ENCODE peak calls at places on chromosomes 16 and 17, in four cellular contexts. S is tibial nerve, G is esophagus squamous epithelium, J is Caco-2. H is an unnamed sample. For H3K27me3, the result is how much of the 10 kb centered on the place peaks cover.

GRCh38 chr17:63946440-63947363 is 14.6 kb upstream of the CD79B start:
- DNase-seq in G (no peak), J (peak), S (peak), H (peak)

GRCh38 chr16:57575468-57576277 is 33.2 kb downstream of the ADGRG5 start:
- DNase-seq in G (no peak), J (no peak), S (no peak), H (no peak)

GRCh38 chr16:64311241-64311640 is 810.6 kb downstream of the CDH11 start:
- DNase-seq in J (no peak), S (no peak), G (no peak), H (no peak)

GRCh38 chr17:38916771-38917170 is 8.6 kb upstream of the LASP1NB start:
- DNase-seq in S (no peak), G (no peak), J (no peak), H (peak)

GRCh38 chr16:1428511-1428910 is 2.4 kb upstream of the PERCC1 start:
- DNase-seq in S (no peak), J (no peak), G (no peak), H (no peak)

GRCh38 chr17:57537524-57538410 is 207.3 kb downstream of the CCDC182 start:
- DNase-seq in J (no peak), G (no peak), S (no peak), H (no peak)

GRCh38 chr17:80523054-80523744 is 21.4 kb upstream of the RPTOR start:
- DNase-seq in G (no peak), S (no peak), J (no peak), H (no peak)

GRCh38 chr16:17828012-17828411 is 357.3 kb upstream of the XYLT1 start:
- DNase-seq in S (no peak), J (no peak), G (no peak), H (no peak)

GRCh38 chr16:27841061-27841801 is 222.3 kb downstream of the GSG1L start:
- DNase-seq in S (no peak), G (no peak), J (no peak), H (no peak)

GRCh38 chr16:27840311-27841060 is 223.0 kb downstream of the GSG1L start:
- DNase-seq in J (no peak), S (no peak), G (no peak), H (no peak)

GRCh38 chr16:27841911-27842310 is 221.6 kb downstream of the GSG1L start:
- DNase-seq in J (no peak), S (no peak), G (no peak), H (no peak)

GRCh38 chr16:27838536-27839175 is 224.9 kb downstream of the GSG1L start:
- DNase-seq in J (no peak), G (no peak), S (no peak), H (no peak)

DNA sequence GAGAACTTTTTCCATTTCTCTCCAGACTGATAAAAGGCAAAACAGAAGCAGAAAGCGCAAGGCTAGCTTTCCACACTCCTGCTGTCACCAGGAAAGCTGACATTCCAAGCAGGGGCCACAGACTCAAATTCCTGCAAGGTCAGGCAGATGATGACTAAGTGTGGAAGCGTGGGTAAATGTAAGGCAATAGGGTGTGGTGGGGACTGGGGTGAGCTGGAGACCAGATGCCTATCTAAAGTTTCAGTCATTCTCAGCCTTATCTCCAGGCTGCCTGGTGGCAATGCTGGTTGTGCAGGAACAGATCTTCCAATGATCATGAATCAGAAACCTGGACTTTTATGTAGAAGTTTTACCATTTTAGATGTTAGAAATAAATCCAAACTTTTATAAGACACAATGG is 224.1 kb downstream of the GSG1L start:
- DNase-seq in S (no peak), J (no peak), G (no peak), H (no peak)
- H3K4me3 ChIP-seq in S (no peak), J (no peak), G (no peak), H (no peak)

GRCh38 chr17:74920306-74920620 is 2.8 kb downstream of the USH1G start:
- DNase-seq in G (no peak), S (no peak), J (no peak), H (no peak)
- H3K27me3 ChIP-seq in G (under half), S (half or more), J (under half), H (under half)

DNA sequence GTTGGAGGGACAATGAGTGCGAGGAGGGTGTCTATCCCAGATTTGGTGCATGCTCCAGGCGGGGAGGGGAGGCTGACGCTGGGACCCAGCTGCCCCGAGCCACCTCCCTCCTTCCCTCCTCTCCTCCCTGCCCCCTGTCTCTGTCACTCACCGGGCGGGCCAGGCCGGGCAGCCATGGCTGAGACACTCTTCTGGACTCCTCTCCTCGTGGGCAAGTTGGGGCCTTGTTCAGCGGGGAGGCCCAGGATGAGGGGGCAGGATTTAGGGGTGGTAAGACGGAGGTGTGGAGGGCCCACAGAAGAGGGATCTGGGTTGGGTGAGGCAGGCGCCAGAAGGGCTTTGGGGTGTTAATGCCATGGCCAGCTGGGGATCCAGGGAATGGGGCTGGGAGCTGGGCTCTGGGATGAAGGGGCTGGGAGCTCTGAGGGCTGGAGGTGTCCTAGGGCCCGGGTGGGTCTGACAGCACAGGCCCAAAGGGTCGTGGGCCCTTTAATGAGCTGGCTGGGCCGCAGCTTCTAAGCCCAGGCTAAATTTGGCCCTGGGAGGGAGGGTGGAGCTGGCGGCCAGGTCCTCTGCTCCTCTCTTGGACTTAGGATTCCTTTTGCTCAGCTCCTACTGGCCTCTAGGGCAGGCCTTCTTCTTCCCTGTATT is at the start of gene SGCA:
- DNase-seq in S (no peak), G (no peak), J (no peak), H (no peak)
- H3K4me3 ChIP-seq in S (peak), G (no peak), J (no peak), H (no peak)

DNA sequence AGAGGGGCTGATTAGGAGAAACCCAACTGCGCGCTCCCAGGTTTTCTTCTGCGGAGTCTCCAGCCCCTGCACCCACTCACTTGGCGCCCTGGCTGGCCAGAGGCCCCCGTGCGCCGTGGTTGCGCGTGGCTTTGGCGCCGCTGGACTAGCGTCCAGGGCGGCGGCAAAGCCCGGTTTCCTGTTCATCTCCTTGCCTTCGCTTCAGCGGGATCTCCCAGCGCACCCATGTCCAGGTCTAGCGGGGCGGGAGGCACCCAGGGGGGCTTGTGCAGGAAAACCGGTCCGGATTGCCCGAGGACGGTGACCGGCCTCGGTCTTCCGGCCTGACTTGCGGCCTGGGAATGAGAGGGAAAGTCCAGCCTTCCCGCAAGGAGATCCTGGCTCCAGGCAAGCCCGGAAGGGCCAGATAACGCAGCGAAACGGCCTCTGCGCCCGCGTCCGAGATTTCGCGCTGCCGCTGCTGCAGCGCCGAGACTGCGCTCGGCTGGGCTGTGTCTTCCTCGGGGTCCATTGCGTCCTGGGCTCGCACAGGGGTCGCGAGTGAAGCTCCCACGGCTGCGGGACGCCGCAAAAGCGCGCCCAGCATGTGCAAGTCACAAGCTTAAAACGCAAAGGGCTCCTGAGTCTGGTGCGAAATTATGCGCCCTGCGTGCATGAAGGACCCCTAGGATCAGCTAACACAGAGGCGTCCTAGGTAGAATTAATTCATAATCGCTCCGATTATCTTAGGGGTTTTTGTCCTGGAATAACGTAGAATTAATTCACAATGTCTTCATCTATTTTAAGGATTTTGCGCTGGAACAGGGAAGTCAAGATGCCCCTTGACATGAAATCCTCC is 5.7 kb downstream of the FOXF1 start:
- DNase-seq in G (no peak), S (no peak), J (no peak), H (no peak)
- H3K27me3 ChIP-seq in G (under half), S (half or more), J (under half), H (under half)

GRCh38 chr17:37640016-37640415 is 3.2 kb downstream of the DDX52 start:
- DNase-seq in J (no peak), S (no peak), G (no peak), H (no peak)
- H3K4me3 ChIP-seq in J (no peak), S (no peak), G (no peak), H (no peak)

GRCh38 chr16:85847036-85847435 is 47.5 kb downstream of the COX4I1 start:
- DNase-seq in J (no peak), S (no peak), G (no peak), H (no peak)

GRCh38 chr16:85845276-85845675 is 45.8 kb downstream of the COX4I1 start:
- DNase-seq in J (no peak), G (no peak), S (no peak), H (no peak)

GRCh38 chr16:85844786-85845185 is 45.3 kb downstream of the COX4I1 start:
- DNase-seq in G (no peak), S (no peak), J (no peak), H (peak)

GRCh38 chr16:85847681-85848601 is 48.4 kb downstream of the COX4I1 start:
- DNase-seq in G (no peak), S (no peak), J (peak), H (peak)

GRCh38 chr16:85846461-85846860 is 47.0 kb downstream of the COX4I1 start:
- DNase-seq in S (no peak), J (no peak), G (no peak), H (no peak)
- H3K27me3 ChIP-seq in S (under half), J (under half), G (under half), H (under half)

GRCh38 chr16:30051518-30051917 is 14.0 kb upstream of the ALDOA start:
- DNase-seq in G (no peak), S (no peak), J (no peak), H (no peak)
- H3K4me3 ChIP-seq in G (no peak), S (no peak), J (no peak), H (no peak)